ENCODE peak calls at places on chromosomes 11 and 22, in seven cellular contexts. N, M, T, B, E, V and Y are unnamed samples.

GRCh38 chr11:120057595-120058581 is 80.0 kb downstream of the TRIM29 start:
- DNase-seq in N (no peak), M (peak; percentile 17), T (peak; percentile 88), B (no peak), E (no peak), V (no peak), Y (no peak)

GRCh38 chr22:39522567-39523300 is 2.4 kb downstream of the ATF4 start:
- DNase-seq in N (no peak), M (peak; percentile 45), T (no peak), B (no peak), E (peak; percentile 82), V (no peak), Y (no peak)

GRCh38 chr22:30843245-30843644 is 125.3 kb downstream of the MORC2 start:
- DNase-seq in N (no peak), M (no peak), T (no peak), B (no peak), E (no peak), V (no peak), Y (no peak)

GRCh38 chr11:14089690-14090462 is 127.4 kb downstream of the SPON1 start:
- DNase-seq in N (no peak), M (no peak), T (no peak), B (no peak), E (no peak), V (no peak), Y (no peak)

GRCh38 chr11:97982512-97982911 is 1038.2 kb upstream of the CNTN5 start:
- DNase-seq in N (no peak), M (no peak), T (no peak), B (no peak), E (no peak), V (no peak), Y (no peak)

GRCh38 chr11:42043312-42043711 is 583.9 kb upstream of the LRRC4C start:
- DNase-seq in N (no peak), M (no peak), T (no peak), B (no peak), E (no peak), V (no peak), Y (no peak)

GRCh38 chr11:13261600-13262061 is 16.0 kb upstream of the BMAL1 start:
- DNase-seq in N (no peak), M (no peak), T (no peak), B (no peak), E (peak; percentile 53), V (no peak), Y (no peak)

GRCh38 chr11:85821636-85822035 is 10.7 kb upstream of the SYTL2 start:
- DNase-seq in N (no peak), M (no peak), T (no peak), B (no peak), E (no peak), V (no peak), Y (no peak)

GRCh38 chr11:67053896-67054850 is 2.5 kb upstream of the RHOD start:
- DNase-seq in N (no peak), M (no peak), T (peak; percentile 90), B (no peak), E (peak; percentile 66), V (no peak), Y (no peak)